ENCODE peak calls at places on chromosomes 7 and 10, in eight cellular contexts. A, P, G, D, F, M, J and U are unnamed samples.

GRCh38 chr10:110358869-110359629 is 54.3 kb upstream of the SMNDC1 start:
- DNase-seq in D (no peak), A (peak; percentile 61), G (no peak), M (no peak), J (no peak), P (peak; percentile 80), F (no peak), U (no peak)

GRCh38 chr7:148772297-148773089 is 73.8 kb downstream of the CUL1 start:
- DNase-seq in A (no peak), F (peak; percentile 84), D (no peak), J (no peak), P (no peak), M (no peak), G (no peak), U (peak; percentile 57)

GRCh38 chr10:84341983-84342382 is 13.6 kb downstream of the CCSER2 start:
- DNase-seq in F (no peak), P (no peak), G (no peak), J (no peak), A (no peak), D (no peak), M (no peak), U (no peak)

GRCh38 chr7:104231054-104232046 is 23.5 kb upstream of the ORC5 start:
- DNase-seq in A (no peak), G (peak; percentile 74), J (peak; percentile 20), D (no peak), M (no peak), P (peak; percentile 45), F (peak; percentile 30), U (peak; percentile 87)

GRCh38 chr10:132414402-132415016 is 17.5 kb downstream of the PWWP2B start:
- DNase-seq in D (no peak), P (no peak), F (no peak), M (no peak), G (no peak), J (no peak), A (no peak), U (no peak)

GRCh38 chr7:2013381-2014311 is 219.1 kb downstream of the MAD1L1 start:
- DNase-seq in D (no peak), A (no peak), G (peak; percentile 76), F (no peak), M (peak; percentile 21), J (no peak), P (no peak), U (no peak)

GRCh38 chr7:29647020-29647654 is 83.5 kb downstream of the PRR15 start:
- DNase-seq in A (no peak), F (no peak), G (no peak), M (no peak), P (no peak), D (no peak), J (no peak), U (no peak)

GRCh38 chr7:35878356-35878755 is 77.5 kb downstream of the SEPTIN7 start:
- DNase-seq in F (peak; percentile 7), J (no peak), D (no peak), A (no peak), M (no peak), P (no peak), G (no peak), U (no peak)

GRCh38 chr7:154676422-154677073 is 326.4 kb downstream of the PAXIP1 start:
- DNase-seq in J (no peak), D (peak; percentile 44), F (no peak), M (no peak), P (peak; percentile 72), A (no peak), G (no peak), U (no peak)

GRCh38 chr7:3301831-3302618 is 973 bp downstream of the SDK1 start:
- DNase-seq in P (no peak), A (no peak), M (no peak), J (peak; percentile 20), G (no peak), D (no peak), F (no peak), U (peak; percentile 55)

GRCh38 chr7:112877671-112878460 is 87.7 kb upstream of the TMEM168 start:
- DNase-seq in M (no peak), P (no peak), J (no peak), F (no peak), D (no peak), A (no peak), G (no peak), U (peak; percentile 17)

GRCh38 chr7:77351539-77352004 is 64.6 kb downstream of the GSAP start:
- DNase-seq in J (no peak), M (peak; percentile 51), G (no peak), F (no peak), D (no peak), A (no peak), P (peak; percentile 30), U (no peak)

GRCh38 chr7:68269410-68269809 is 1272.8 kb downstream of the TYW1 start:
- DNase-seq in J (no peak), A (no peak), F (no peak), M (no peak), G (no peak), P (no peak), D (no peak), U (peak; percentile 72)

GRCh38 chr7:22049848-22050247 is 104.1 kb upstream of the CDCA7L start:
- DNase-seq in P (no peak), M (no peak), J (no peak), A (no peak), G (no peak), D (no peak), F (no peak), U (no peak)

DNA sequence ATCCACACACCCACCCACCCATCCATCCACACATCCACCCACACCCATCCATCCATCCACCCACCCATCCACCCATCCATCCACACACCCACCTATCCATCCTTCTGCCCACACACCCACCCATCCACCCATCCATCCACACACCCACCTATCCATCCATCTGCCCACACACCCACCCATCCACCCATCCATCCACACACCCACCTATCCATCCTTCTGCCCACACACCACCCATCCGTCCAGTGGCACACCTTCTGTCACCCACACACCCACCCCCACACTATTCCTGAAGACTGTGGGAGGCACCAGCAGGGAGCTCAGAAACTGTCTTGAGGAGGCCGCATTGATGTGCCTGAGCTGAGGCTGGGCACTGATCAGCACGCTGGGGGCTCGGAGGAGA is 9.1 kb downstream of the TECPR1 start:
- DNase-seq in J (no peak), G (no peak), F (no peak), P (no peak), M (no peak), D (no peak), A (no peak), U (no peak)
- H3K4me3 ChIP-seq in J (no peak overlapping the region), G (no peak overlapping the region), F (no peak overlapping the region), P (no peak overlapping the region), M (no peak overlapping the region), D (no peak overlapping the region), A (no peak overlapping the region), U (no peak overlapping the region)

GRCh38 chr7:66189695-66190503 is 15.2 kb upstream of the TPST1 start:
- DNase-seq in J (no peak), D (peak; percentile 29), P (no peak), A (no peak), M (no peak), F (no peak), G (peak; percentile 32), U (no peak)
- H3K4me3 ChIP-seq in J (no peak overlapping the region), D (no peak overlapping the region), P (no peak overlapping the region), A (no peak overlapping the region), M (no peak overlapping the region), F (no peak overlapping the region), G (no peak overlapping the region), U (no peak overlapping the region)

GRCh38 chr7:82036146-82036886 is 266.5 kb upstream of the HGF start:
- DNase-seq in F (no peak), G (no peak), M (no peak), A (no peak), J (no peak), P (no peak), D (no peak), U (peak; percentile 67)
- H3K4me3 ChIP-seq in F (no peak overlapping the region), G (no peak overlapping the region), M (no peak overlapping the region), A (no peak overlapping the region), J (no peak overlapping the region), P (no peak overlapping the region), D (no peak overlapping the region), U (no peak overlapping the region)

GRCh38 chr7:74252893-74253292 is 1.3 kb downstream of the RFC2 start:
- DNase-seq in P (peak; percentile 49), G (no peak), D (no peak), M (no peak), J (no peak), F (no peak), A (no peak), U (no peak)
- H3K4me3 ChIP-seq in P (peak overlapping the region; percentile 70), G (no peak overlapping the region), D (no peak overlapping the region), M (no peak overlapping the region), J (no peak overlapping the region), F (peak overlapping the region; percentile 99), A (no peak overlapping the region), U (peak overlapping the region; percentile 98)

GRCh38 chr10:97022616-97023015 is 163.1 kb downstream of the SLIT1 start:
- DNase-seq in G (no peak), P (no peak), J (peak; percentile 1), M (no peak), A (no peak), D (no peak), F (no peak), U (no peak)

GRCh38 chr10:97025613-97026242 is 160.0 kb downstream of the SLIT1 start:
- DNase-seq in F (no peak), A (no peak), G (peak; percentile 73), P (peak; percentile 73), J (no peak), M (no peak), D (peak; percentile 61), U (peak; percentile 39)

GRCh38 chr10:97023401-97024180 is 162.2 kb downstream of the SLIT1 start:
- DNase-seq in J (peak; percentile 13), A (no peak), F (no peak), G (no peak), M (no peak), D (no peak), P (no peak), U (no peak)

GRCh38 chr10:97020452-97021400 is 165.0 kb downstream of the SLIT1 start:
- DNase-seq in M (peak; percentile 69), A (no peak), F (no peak), J (peak; percentile 42), G (peak; percentile 73), D (no peak), P (peak; percentile 30), U (no peak)

DNA sequence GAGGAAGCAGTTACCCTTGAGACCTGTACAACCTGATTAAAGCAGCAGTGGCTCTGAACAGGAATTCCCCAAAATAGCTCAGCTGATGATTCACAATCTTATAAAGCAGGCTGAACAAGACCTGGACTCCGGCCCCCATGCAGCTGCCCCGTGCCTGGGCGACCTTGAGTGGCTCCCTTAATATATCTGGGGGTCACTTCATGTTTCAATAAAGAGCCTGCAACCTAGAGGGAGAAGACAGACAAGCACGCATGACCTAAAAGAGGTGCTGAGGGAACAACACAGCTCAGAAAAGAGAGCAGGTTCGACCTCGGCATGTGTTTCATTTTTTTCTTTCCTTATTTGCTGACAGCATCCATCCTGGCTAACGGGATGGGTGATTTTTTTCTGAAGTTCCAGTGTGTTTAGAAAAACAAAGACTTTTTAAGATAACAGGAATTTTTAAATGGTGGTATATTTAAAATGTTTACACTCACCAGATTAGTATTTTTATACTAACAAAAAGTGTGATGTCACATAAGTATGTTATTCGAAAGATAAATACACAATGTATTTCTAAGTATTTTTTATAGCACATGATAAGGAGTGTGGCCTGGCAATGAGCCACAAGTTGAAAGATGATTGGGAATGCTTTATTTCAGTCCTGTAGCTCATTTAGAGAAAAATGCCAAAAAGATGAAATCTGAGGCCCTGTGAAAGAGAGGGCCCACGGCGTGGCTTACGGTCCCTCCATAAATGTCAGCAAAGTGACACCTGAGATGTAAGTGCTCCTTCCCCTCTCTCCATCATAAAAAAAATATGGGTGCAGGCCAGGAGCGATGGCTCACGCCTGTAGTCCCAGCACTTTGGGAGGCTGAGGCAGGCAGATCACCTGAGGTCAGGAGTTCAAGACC is 161.3 kb downstream of the SLIT1 start:
- DNase-seq in F (peak; percentile 85), M (no peak), G (no peak), J (peak; percentile 26), P (no peak), A (no peak), D (no peak), U (peak; percentile 64)
- H3K4me3 ChIP-seq in F (peak overlapping the region; percentile 39), M (no peak overlapping the region), G (no peak overlapping the region), J (no peak overlapping the region), P (no peak overlapping the region), A (no peak overlapping the region), D (no peak overlapping the region), U (peak overlapping the region; percentile 70)